ENCODE peak calls at places on chromosomes 1 and 21, in five cellular contexts. V is cardiac muscle cell; O is ovary; F is neural progenitor cell; R is CD8-positive, alpha-beta memory T cell. D is an unnamed sample.

GRCh38 chr1:173507847-173508209 is 30.7 kb downstream of the PRDX6 start:
- DNase-seq in V (no peak), O (no peak), F (peak; percentile 15), R (no peak), D (no peak)

GRCh38 chr1:203742446-203742845 is 22.5 kb upstream of the LAX1 start:
- DNase-seq in V (no peak), O (no peak), F (no peak), R (no peak), D (no peak)

GRCh38 chr1:29519733-29520132 is 283.4 kb downstream of the PTPRU start:
- DNase-seq in V (no peak), O (no peak), F (no peak), R (no peak), D (no peak)

GRCh38 chr1:167656657-167657056 is 26.6 kb downstream of the RCSD1 start:
- DNase-seq in V (no peak), O (no peak), F (no peak), R (no peak), D (no peak)

GRCh38 chr1:183841550-183841949 is 36.6 kb downstream of the RGL1 start:
- DNase-seq in V (no peak), O (no peak), F (no peak), R (no peak), D (no peak)

GRCh38 chr1:234564035-234565029 is 45.6 kb downstream of the IRF2BP2 start:
- DNase-seq in V (no peak), O (no peak), F (no peak), R (no peak), D (no peak)

GRCh38 chr1:3597599-3597964 is 13.7 kb downstream of the MEGF6 start:
- DNase-seq in V (no peak), O (no peak), F (no peak), R (no peak), D (no peak)

GRCh38 chr1:43586136-43586726 is 55.5 kb downstream of the PTPRF start:
- DNase-seq in V (no peak), O (no peak), F (no peak), R (no peak), D (no peak)

GRCh38 chr1:205709059-205709398 is 28.7 kb upstream of the SLC45A3 start:
- DNase-seq in V (no peak), O (no peak), F (no peak), R (no peak), D (no peak)

GRCh38 chr1:28775121-28775942 is 36.6 kb upstream of the OPRD1 start:
- DNase-seq in V (no peak), O (peak; percentile 71), F (peak; percentile 23), R (peak; percentile 73), D (peak; percentile 96)

GRCh38 chr21:34974162-34974981 is 74.7 kb downstream of the RUNX1 start:
- DNase-seq in V (no peak), O (no peak), F (no peak), R (peak; percentile 79), D (no peak)

GRCh38 chr1:160667896-160668295 is 21.1 kb upstream of the SLAMF1 start:
- DNase-seq in V (no peak), O (no peak), F (no peak), R (no peak), D (no peak)

GRCh38 chr1:212269306-212269705 is 15.9 kb upstream of the PPP2R5A start:
- DNase-seq in V (no peak), O (no peak), F (peak; percentile 12), R (no peak), D (no peak)

GRCh38 chr1:207823880-207824566 is 72.2 kb downstream of the CD46 start:
- DNase-seq in V (peak; percentile 87), O (peak; percentile 84), F (peak; percentile 78), R (peak; percentile 74), D (peak; percentile 86)

GRCh38 chr1:208430220-208430619 is 186.0 kb upstream of the PLXNA2 start:
- DNase-seq in V (no peak), O (no peak), F (no peak), R (no peak), D (no peak)

GRCh38 chr1:152053375-152053774 is 16.6 kb upstream of the S100A11 start:
- DNase-seq in V (no peak), O (no peak), F (no peak), R (no peak), D (no peak)

GRCh38 chr21:27564684-27565280 is 597.9 kb upstream of the ADAMTS5 start:
- DNase-seq in V (peak; percentile 63), O (peak; percentile 37), F (peak; percentile 63), R (no peak), D (no peak)

GRCh38 chr21:41593051-41593783 is 85.3 kb upstream of the TMPRSS2 start:
- DNase-seq in V (no peak), O (no peak), F (no peak), R (no peak), D (no peak)
- H3K27me3 ChIP-seq in V (no peaks in the 10 kb centered on the region), O (no peaks in the 10 kb centered on the region), F (peaks cover 7% of the 10 kb centered on the region), R (no peaks in the 10 kb centered on the region), D (no peaks in the 10 kb centered on the region)

GRCh38 chr21:42386034-42386591 is 9.7 kb downstream of the TMPRSS3 start:
- DNase-seq in V (no peak), O (no peak), F (no peak), R (no peak), D (peak; percentile 23)
- H3K27me3 ChIP-seq in V (no peaks in the 10 kb centered on the region), O (no peaks in the 10 kb centered on the region), F (no peaks in the 10 kb centered on the region), R (no peaks in the 10 kb centered on the region), D (no peaks in the 10 kb centered on the region)

GRCh38 chr1:90834354-90835171 is 117.5 kb upstream of the BARHL2 start:
- DNase-seq in V (no peak), O (no peak), F (peak; percentile 48), R (no peak), D (no peak)
- H3K27me3 ChIP-seq in V (peaks cover 100% of the 10 kb centered on the region), O (no peaks in the 10 kb centered on the region), F (peaks cover 99% of the 10 kb centered on the region), R (peaks cover 75% of the 10 kb centered on the region), D (peaks cover 100% of the 10 kb centered on the region)

DNA sequence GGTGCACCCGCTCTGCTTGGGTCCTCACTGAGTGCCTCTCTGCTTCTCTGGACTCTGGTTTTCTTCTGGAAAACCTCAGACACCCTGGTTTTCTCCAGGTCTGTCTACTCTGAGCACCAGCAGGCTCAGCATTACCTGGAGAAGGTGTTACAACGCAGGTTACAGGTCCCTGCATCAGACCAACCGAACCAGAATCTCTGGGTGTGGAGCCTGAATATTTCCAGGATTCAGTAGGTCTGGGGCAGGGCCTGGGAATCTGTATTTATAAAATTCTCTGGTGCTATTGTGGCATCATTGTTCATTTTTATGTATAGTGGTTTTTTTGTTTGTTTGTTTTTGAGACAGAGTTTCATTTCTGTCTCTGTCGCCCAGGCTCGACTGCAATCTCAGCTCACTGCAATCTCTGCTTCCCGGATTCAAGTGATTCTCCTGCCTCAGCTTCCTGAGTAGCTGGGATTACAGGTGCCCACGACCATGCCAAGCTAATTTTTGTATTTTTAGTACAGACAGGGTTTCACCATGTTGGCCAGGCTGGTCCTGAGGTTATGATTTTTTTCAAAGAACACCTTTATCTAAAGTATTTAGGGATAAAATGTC is 1.5 kb upstream of the SLC30A2 start:
- DNase-seq in V (no peak), O (no peak), F (no peak), R (no peak), D (no peak)
- H3K27me3 ChIP-seq in V (peaks cover 62% of the 10 kb centered on the region), O (peaks cover 3% of the 10 kb centered on the region), F (peaks cover 99% of the 10 kb centered on the region), R (peaks cover 30% of the 10 kb centered on the region), D (peaks cover 82% of the 10 kb centered on the region)

DNA sequence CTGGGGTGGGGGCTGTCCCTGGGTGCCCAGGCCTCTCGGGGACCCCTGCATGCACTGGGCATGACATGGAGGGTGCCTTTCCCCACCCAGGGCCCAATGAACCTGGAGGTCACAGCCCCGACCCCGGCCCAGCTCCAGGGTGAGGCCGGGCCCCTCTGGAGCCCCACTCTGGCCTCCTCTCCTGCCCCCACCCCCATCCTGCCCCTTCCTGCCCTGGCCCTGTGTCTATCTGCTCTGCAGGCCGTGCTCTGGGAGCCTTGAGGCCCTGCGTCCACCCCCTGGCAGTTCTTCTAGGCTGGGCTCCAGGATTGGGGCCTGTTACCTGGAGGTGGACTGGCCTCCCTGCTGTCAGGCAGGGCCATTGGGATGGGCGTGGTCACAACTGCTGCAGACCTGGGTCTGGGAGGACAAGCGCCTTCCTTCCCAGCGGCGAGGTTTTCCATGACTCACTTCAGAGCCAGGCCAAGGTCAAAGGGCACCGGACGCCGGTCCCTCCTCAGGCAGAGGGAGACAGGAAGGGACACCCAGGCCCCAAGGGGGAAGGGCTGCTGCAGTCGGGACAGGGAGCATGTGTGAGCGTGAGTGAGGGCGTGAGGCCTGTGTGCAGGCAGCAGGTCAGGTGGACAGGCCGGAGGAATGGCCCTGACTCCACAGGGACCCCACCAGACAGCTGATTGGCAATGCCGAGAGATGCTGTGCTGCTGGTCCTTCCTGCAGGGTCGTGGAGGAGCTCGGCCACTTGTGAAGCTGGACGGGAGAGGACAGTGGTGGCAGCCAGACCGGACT is 31.1 kb upstream of the POFUT2 start:
- DNase-seq in V (no peak), O (peak; percentile 69), F (no peak), R (no peak), D (peak; percentile 53)
- H3K27me3 ChIP-seq in V (no peaks in the 10 kb centered on the region), O (no peaks in the 10 kb centered on the region), F (no peaks in the 10 kb centered on the region), R (no peaks in the 10 kb centered on the region), D (peaks cover 12% of the 10 kb centered on the region)

GRCh38 chr21:37198989-37199924 is 67.9 kb downstream of the VPS26C start:
- DNase-seq in V (no peak), O (no peak), F (no peak), R (no peak), D (no peak)
- H3K27me3 ChIP-seq in V (no peaks in the 10 kb centered on the region), O (no peaks in the 10 kb centered on the region), F (no peaks in the 10 kb centered on the region), R (no peaks in the 10 kb centered on the region), D (no peaks in the 10 kb centered on the region)

DNA sequence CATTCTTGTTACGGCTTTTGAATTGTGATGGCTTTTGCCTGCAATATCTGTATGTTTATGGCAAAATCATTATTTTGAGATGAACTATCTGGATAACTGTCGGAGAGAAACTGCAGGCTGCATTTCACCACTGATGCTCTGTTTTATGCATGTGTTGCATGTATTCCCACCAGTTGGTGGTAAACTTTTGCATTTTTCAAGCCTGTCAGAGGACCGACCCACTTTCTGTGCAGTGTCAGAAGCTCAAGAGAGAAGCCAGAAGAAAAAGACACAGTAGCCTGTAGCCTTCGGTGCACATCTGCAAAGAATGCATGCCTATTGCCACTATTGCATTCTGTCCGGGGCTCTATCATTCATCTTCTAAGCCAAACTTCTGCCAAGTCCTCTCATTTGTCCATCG is 41.6 kb downstream of the OLIG1 start:
- DNase-seq in V (no peak), O (no peak), F (no peak), R (no peak), D (no peak)
- H3K27me3 ChIP-seq in V (peaks cover 47% of the 10 kb centered on the region), O (no peaks in the 10 kb centered on the region), F (peaks cover 93% of the 10 kb centered on the region), R (peaks cover 15% of the 10 kb centered on the region), D (peaks cover 81% of the 10 kb centered on the region)

D was measured in left lung.